ENCODE peak calls at places on chromosome 16, in eight cellular contexts. R is adrenal gland, L is HCT116, J is tibial nerve, E is left ventricle myocardium inferior, Y is stomach, F is ascending aorta, T is IMR-90. S is an unnamed sample.

GRCh38 chr16:73232555-73233422 is 184.9 kb upstream of the ZFHX3 start:
- DNase-seq in R (peak; percentile 16), L (peak; percentile 36), J (no peak), E (peak; percentile 16), Y (no peak), F (no peak), T (peak; percentile 100), S (no peak)

GRCh38 chr16:55494994-55495421 is 13.9 kb upstream of the LPCAT2 start:
- DNase-seq in R (peak; percentile 53), L (no peak), J (peak; percentile 81), E (no peak), Y (peak; percentile 51), F (no peak), T (peak; percentile 96), S (peak; percentile 58)

GRCh38 chr16:28998837-28999236 is 14.0 kb downstream of the LAT start:
- DNase-seq in R (no peak), L (no peak), J (no peak), E (no peak), Y (no peak), F (no peak), T (no peak), S (no peak)

GRCh38 chr16:2468725-2469398 is 2.2 kb upstream of the NTN3 start:
- DNase-seq in R (no peak), L (no peak), J (no peak), E (no peak), Y (no peak), F (no peak), T (no peak), S (no peak)

GRCh38 chr16:29736112-29736511 is 9.7 kb downstream of the C16orf54 start:
- DNase-seq in R (no peak), L (no peak), J (no peak), E (no peak), Y (no peak), F (no peak), T (no peak), S (no peak)

GRCh38 chr16:83409347-83409746 is 398.4 kb upstream of the HSBP1 start:
- DNase-seq in R (no peak), L (no peak), J (no peak), E (no peak), Y (no peak), F (no peak), T (no peak), S (no peak)

GRCh38 chr16:24838554-24839266 is 7.1 kb upstream of the SLC5A11 start:
- DNase-seq in R (no peak), L (no peak), J (peak; percentile 39), E (no peak), Y (no peak), F (peak; percentile 13), T (peak; percentile 70), S (no peak)

GRCh38 chr16:49748322-49748721 is 107.6 kb downstream of the ZNF423 start:
- DNase-seq in R (peak; percentile 69), L (peak; percentile 26), J (peak; percentile 45), E (no peak), Y (no peak), F (no peak), T (no peak), S (no peak)

GRCh38 chr16:22162658-22163009 is 328 bp downstream of the SDR42E2 start:
- DNase-seq in R (no peak), L (no peak), J (no peak), E (no peak), Y (no peak), F (no peak), T (no peak), S (no peak)

GRCh38 chr16:23255000-23255399 is 47.1 kb upstream of the SCNN1B start:
- DNase-seq in R (no peak), L (no peak), J (no peak), E (no peak), Y (no peak), F (no peak), T (no peak), S (no peak)

GRCh38 chr16:57834936-57835335 is 32.6 kb upstream of the KIFC3 start:
- DNase-seq in R (no peak), L (no peak), J (no peak), E (no peak), Y (no peak), F (no peak), T (peak; percentile 34), S (no peak)

GRCh38 chr16:16042076-16042475 is 92.7 kb downstream of the ABCC1 start:
- DNase-seq in R (no peak), L (no peak), J (no peak), E (peak; percentile 53), Y (peak; percentile 93), F (no peak), T (peak; percentile 88), S (no peak)

GRCh38 chr16:2468142-2468724 is 2.9 kb upstream of the NTN3 start:
- DNase-seq in R (no peak), L (no peak), J (no peak), E (no peak), Y (no peak), F (no peak), T (peak; percentile 11), S (no peak)

GRCh38 chr16:22727285-22728166 is 86.4 kb upstream of the HS3ST2 start:
- DNase-seq in R (no peak), L (no peak), J (no peak), E (no peak), Y (no peak), F (no peak), T (no peak), S (no peak)

GRCh38 chr16:77093999-77094398 is 97.0 kb upstream of the MON1B start:
- DNase-seq in R (no peak), L (no peak), J (no peak), E (no peak), Y (no peak), F (no peak), T (no peak), S (no peak)

GRCh38 chr16:9845661-9846361 is 336.4 kb downstream of the GRIN2A start:
- DNase-seq in R (no peak), L (no peak), J (no peak), E (no peak), Y (no peak), F (no peak), T (no peak), S (no peak)

GRCh38 chr16:23975293-23975692 is 139.5 kb downstream of the PRKCB start:
- DNase-seq in R (no peak), L (no peak), J (no peak), E (no peak), Y (no peak), F (no peak), T (no peak), S (no peak)

GRCh38 chr16:88383401-88384221 is 852 bp downstream of the ZNF469 start:
- DNase-seq in R (peak; percentile 45), L (peak; percentile 28), J (no peak), E (peak; percentile 46), Y (peak; percentile 43), F (no peak), T (peak; percentile 63), S (no peak)

GRCh38 chr16:83539736-83540490 is 267.9 kb upstream of the HSBP1 start:
- DNase-seq in R (no peak), L (no peak), J (no peak), E (no peak), Y (no peak), F (no peak), T (peak; percentile 11), S (no peak)

GRCh38 chr16:84198401-84198800 is 7.4 kb downstream of the ADAD2 start:
- DNase-seq in R (no peak), L (no peak), J (peak; percentile 54), E (no peak), Y (no peak), F (no peak), T (peak; percentile 59), S (no peak)

GRCh38 chr16:8469102-8469778 is 121.1 kb downstream of the TMEM114 start:
- DNase-seq in R (no peak), L (no peak), J (no peak), E (no peak), Y (no peak), F (no peak), T (no peak), S (no peak)

GRCh38 chr16:79390481-79391051 is 210.0 kb downstream of the MAF start:
- DNase-seq in R (no peak), L (no peak), J (no peak), E (no peak), Y (no peak), F (no peak), T (no peak), S (no peak)
- H3K27ac ChIP-seq in R (no peak overlapping the region), L (no peak overlapping the region), J (no peak overlapping the region), E (no peak overlapping the region), Y (no peak overlapping the region), F (no peak overlapping the region), T (no peak overlapping the region), S (no peak overlapping the region)

GRCh38 chr16:4654946-4655590 is 30.4 kb downstream of the MGRN1 start:
- DNase-seq in R (no peak), L (no peak), J (no peak), E (no peak), Y (no peak), F (no peak), T (no peak), S (no peak)

GRCh38 chr16:4654387-4654901 is 29.8 kb downstream of the MGRN1 start:
- DNase-seq in R (no peak), L (no peak), J (no peak), E (no peak), Y (peak; percentile 66), F (no peak), T (no peak), S (no peak)

GRCh38 chr16:4653981-4654380 is 29.4 kb downstream of the MGRN1 start:
- DNase-seq in R (peak; percentile 63), L (no peak), J (no peak), E (no peak), Y (peak; percentile 95), F (no peak), T (no peak), S (no peak)

GRCh38 chr16:4651842-4652241 is 27.2 kb downstream of the MGRN1 start:
- DNase-seq in R (no peak), L (no peak), J (no peak), E (no peak), Y (no peak), F (no peak), T (no peak), S (no peak)

DNA sequence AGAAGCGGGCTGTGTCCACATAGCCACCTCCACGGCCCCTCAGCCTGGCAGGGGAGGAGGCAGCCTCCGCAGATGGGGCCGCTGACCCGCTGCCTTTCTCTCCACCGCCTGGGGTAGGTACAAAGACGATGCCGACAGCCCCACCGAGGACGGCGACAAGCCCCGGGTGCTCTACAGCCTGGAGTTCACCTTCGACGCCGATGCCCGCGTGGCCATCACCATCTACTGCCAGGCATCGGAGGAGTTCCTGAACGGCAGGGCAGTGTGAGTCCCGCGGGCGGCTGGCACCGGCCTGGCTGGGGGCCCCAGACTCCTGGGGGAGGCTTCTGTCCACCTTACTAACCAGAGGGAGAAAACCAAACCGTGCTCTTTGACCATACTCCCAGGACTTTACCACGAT is 27.9 kb downstream of the MGRN1 start:
- DNase-seq in R (no peak), L (no peak), J (no peak), E (no peak), Y (no peak), F (no peak), T (no peak), S (no peak)
- H3K27ac ChIP-seq in R (no peak overlapping the region), L (no peak overlapping the region), J (no peak overlapping the region), E (no peak overlapping the region), Y (peak overlapping the region; percentile 90), F (no peak overlapping the region), T (no peak overlapping the region), S (no peak overlapping the region)

GRCh38 chr16:56673916-56674315 is 4.3 kb downstream of the MT1H start:
- DNase-seq in R (no peak), L (no peak), J (no peak), E (no peak), Y (peak; percentile 56), F (no peak), T (peak; percentile 20), S (no peak)
- H3K27ac ChIP-seq in R (no peak overlapping the region), L (no peak overlapping the region), J (no peak overlapping the region), E (no peak overlapping the region), Y (no peak overlapping the region), F (no peak overlapping the region), T (no peak overlapping the region), S (no peak overlapping the region)

GRCh38 chr16:70687671-70688265 is 1.9 kb upstream of the MTSS2 start:
- DNase-seq in R (no peak), L (no peak), J (no peak), E (no peak), Y (no peak), F (no peak), T (no peak), S (no peak)
- H3K27ac ChIP-seq in R (no peak overlapping the region), L (peak overlapping the region; percentile 51), J (peak overlapping the region; percentile 90), E (peak overlapping the region; percentile 93), Y (peak overlapping the region; percentile 92), F (peak overlapping the region; percentile 96), T (peak overlapping the region; percentile 68), S (peak overlapping the region; percentile 97)

S was measured in caudate nucleus.